ENCODE peak calls at places on chromosome 10, in four cellular contexts. X, N, V and G are unnamed samples.

GRCh38 chr10:43251664-43252165 is 15.2 kb downstream of the RASGEF1A start:
- DNase-seq in X (no peak), V (no peak), N (no peak), G (peak)

GRCh38 chr10:53646525-53646924 is 873.9 kb upstream of the MBL2 start:
- DNase-seq in X (no peak), N (peak), V (no peak), G (no peak)

GRCh38 chr10:33476757-33477273 is 142.3 kb upstream of the NRP1 start:
- DNase-seq in X (no peak), N (no peak), V (no peak), G (no peak)

GRCh38 chr10:114284346-114285071 is 45.5 kb downstream of the VWA2 start:
- DNase-seq in V (no peak), N (no peak), X (no peak), G (peak)

GRCh38 chr10:36578306-36578705 is 547.1 kb upstream of the ANKRD30A start:
- DNase-seq in X (peak), N (peak), V (peak), G (no peak)

GRCh38 chr10:97531401-97531985 is 32.8 kb downstream of the UBTD1 start:
- DNase-seq in X (peak), V (peak), N (no peak), G (peak)

GRCh38 chr10:98170249-98171117 is 36.0 kb downstream of the R3HCC1L start:
- DNase-seq in X (peak), N (peak), V (peak), G (no peak)

GRCh38 chr10:49542353-49542752 is 3.4 kb upstream of the ERCC6 start:
- DNase-seq in V (no peak), N (no peak), X (no peak), G (no peak)

GRCh38 chr10:110723224-110723891 is 79.2 kb downstream of the RBM20 start:
- DNase-seq in X (no peak), N (no peak), V (no peak), G (no peak)

GRCh38 chr10:75043256-75044121 is 68.0 kb upstream of the SAMD8 start:
- DNase-seq in V (no peak), N (no peak), X (no peak), G (no peak)

GRCh38 chr10:122326806-122327205 is 47.7 kb upstream of the PLEKHA1 start:
- DNase-seq in V (no peak), X (no peak), N (no peak), G (no peak)

GRCh38 chr10:132027423-132027983 is 38.2 kb upstream of the JAKMIP3 start:
- DNase-seq in N (peak), V (no peak), X (peak), G (no peak)

GRCh38 chr10:117168135-117168674 is 29.1 kb upstream of the KCNK18 start:
- DNase-seq in V (no peak), N (no peak), X (no peak), G (no peak)

GRCh38 chr10:94496646-94497045 is 48.9 kb upstream of the HELLS start:
- DNase-seq in X (no peak), V (no peak), N (no peak), G (no peak)

GRCh38 chr10:11547111-11547625 is 64.3 kb downstream of the USP6NL start:
- DNase-seq in V (peak), N (no peak), X (peak), G (no peak)

GRCh38 chr10:32187686-32188085 is 131.5 kb upstream of the KIF5B start:
- DNase-seq in V (no peak), X (no peak), N (no peak), G (no peak)

GRCh38 chr10:9745158-9745557 is 1272.5 kb upstream of the CELF2 start:
- DNase-seq in X (no peak), V (no peak), N (no peak), G (no peak)

GRCh38 chr10:127115086-127115485 is 81.3 kb downstream of the INSYN2A start:
- DNase-seq in V (no peak), N (no peak), X (no peak), G (no peak)

GRCh38 chr10:30036811-30037210 is 22.6 kb downstream of the JCAD start:
- DNase-seq in V (no peak), X (no peak), N (no peak), G (no peak)

GRCh38 chr10:126373982-126374381 is 14.3 kb downstream of the ADAM12 start:
- DNase-seq in V (peak), X (peak), N (no peak), G (no peak)

GRCh38 chr10:16392661-16393060 is 44.1 kb upstream of the PTER start:
- DNase-seq in N (no peak), X (no peak), V (no peak), G (no peak)

GRCh38 chr10:71865561-71866041 is 14.6 kb upstream of the PSAP start:
- DNase-seq in X (no peak), V (no peak), N (no peak), G (peak)

GRCh38 chr10:44854693-44855350 is 56.3 kb upstream of the TMEM72 start:
- DNase-seq in X (no peak), V (no peak), N (no peak), G (no peak)

GRCh38 chr10:44859546-44860285 is 51.4 kb upstream of the TMEM72 start:
- DNase-seq in N (no peak), X (no peak), V (no peak), G (no peak)

GRCh38 chr10:44858988-44859387 is 52.1 kb upstream of the TMEM72 start:
- DNase-seq in N (no peak), V (no peak), X (no peak), G (no peak)

GRCh38 chr10:44858017-44858371 is 53.1 kb upstream of the TMEM72 start:
- DNase-seq in X (no peak), N (no peak), V (no peak), G (no peak)

DNA sequence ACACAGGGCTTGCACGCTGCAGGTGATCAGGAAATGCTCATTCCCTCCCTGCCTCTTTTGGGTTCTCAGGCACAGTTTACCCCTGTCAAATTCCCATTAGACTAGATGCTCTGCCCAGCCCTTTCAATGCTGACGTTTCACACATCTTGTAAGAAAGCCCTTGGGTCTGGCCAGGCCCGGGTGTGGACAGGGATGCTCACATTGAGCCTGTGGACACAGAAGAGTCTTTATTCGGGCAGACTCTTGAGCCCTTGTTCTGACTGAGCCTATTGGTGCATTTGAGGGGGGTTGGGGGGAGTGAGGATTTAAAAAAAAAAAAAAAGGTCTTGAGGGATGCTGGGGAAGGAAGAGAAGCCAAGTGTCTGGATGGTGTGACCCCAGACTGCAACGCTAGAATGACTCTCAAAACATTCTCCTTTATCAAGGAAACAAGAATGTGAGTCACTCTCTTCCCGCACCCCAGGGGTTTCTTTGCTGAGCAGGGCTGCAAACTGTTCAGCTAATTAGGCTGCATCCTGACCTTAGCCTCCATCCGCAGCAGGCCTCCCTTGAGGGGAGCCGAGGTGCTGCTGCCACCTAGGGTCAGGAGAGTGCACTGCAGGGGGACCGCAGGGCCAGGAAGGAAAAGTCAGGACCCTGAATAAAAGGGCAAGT is 53.6 kb upstream of the TMEM72 start:
- DNase-seq in N (peak), X (peak), V (peak), G (no peak)
- TF ChIP-seq CTCF in N (peak), X (peak), V (peak), G (peak)

GRCh38 chr10:124533266-124533665 is 71.6 kb downstream of the LHPP start:
- DNase-seq in V (no peak), N (no peak), X (no peak), G (no peak)

GRCh38 chr10:124530816-124531215 is 69.2 kb downstream of the LHPP start:
- DNase-seq in V (no peak), X (no peak), N (no peak), G (no peak)

GRCh38 chr10:124532788-124533187 is 71.2 kb downstream of the LHPP start:
- DNase-seq in V (no peak), N (no peak), X (no peak), G (no peak)

GRCh38 chr10:124530215-124530665 is 68.6 kb downstream of the LHPP start:
- DNase-seq in V (peak), X (peak), N (peak), G (peak)

DNA sequence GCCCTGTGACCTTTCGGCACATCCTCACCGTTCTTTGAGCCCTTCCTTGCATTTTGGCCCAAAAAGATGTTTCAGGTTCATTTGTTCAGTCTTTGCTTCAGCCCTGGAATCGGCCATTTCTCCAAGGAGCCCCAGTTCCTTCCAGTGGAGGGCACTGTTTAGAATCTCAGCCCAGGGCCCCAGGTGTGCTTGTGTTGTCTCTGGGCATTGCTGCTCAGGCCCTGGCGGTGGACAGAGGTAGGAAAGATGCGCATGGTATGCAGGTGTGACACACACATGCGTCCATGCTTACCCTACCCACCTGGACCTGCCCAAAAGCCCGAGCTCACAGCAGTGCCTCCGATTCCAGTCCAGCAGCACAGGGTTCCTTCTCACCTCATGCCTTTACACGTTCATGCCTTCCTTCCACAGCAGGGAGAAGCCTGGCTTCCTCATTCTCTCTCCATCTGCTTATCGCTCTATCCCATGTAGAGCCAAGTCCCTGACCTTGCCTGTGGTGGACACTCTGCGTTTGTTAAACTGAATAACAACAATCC is 70.6 kb downstream of the LHPP start:
- DNase-seq in V (no peak), N (no peak), X (no peak), G (no peak)
- TF ChIP-seq CTCF in V (peak), N (peak), X (peak), G (peak)

DNA sequence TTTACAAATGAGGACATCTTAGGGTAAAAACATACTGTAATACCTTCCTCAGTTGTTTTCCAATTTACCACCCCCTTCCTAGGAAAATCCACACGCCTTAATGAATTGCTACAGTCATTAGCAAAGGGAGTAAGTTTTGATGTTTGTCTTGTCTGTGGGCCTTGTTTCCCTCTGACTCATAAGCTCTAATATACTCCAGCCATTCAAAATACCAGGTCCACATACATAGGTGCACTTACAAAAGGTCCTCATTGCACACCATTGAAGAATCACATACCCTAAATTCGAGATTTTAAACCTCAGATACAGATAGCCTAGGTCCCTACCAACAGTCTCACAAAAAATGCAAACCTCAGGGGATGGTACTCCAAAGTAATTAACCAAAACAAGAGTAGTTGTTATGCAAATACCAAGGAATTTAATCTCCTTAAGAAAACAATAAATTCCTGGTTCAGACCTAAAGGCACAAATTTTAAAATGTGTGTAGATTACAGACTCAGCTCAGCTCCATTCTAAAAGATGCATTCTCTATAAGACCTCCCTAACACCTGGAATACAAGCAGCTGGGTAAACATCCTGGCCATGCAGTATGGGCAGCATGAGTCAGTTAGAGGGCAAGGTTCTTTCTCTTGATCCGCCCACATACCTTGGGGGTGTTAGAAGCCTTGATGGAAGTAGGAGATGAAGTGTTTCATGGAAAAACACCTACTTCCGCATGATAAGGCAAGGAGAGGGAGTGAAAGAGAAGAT is 3.0 kb upstream of the LIPK start:
- DNase-seq in N (peak), V (peak), X (no peak), G (no peak)
- TF ChIP-seq CTCF in N (no peak), V (no peak), X (no peak), G (no peak)

GRCh38 chr10:797179-797578 is 107.7 kb upstream of the DIP2C start:
- DNase-seq in V (no peak), X (no peak), N (no peak), G (no peak)

GRCh38 chr10:792792-793100 is 103.3 kb upstream of the DIP2C start:
- DNase-seq in V (peak), N (peak), X (peak), G (no peak)

GRCh38 chr10:796233-796632 is 106.8 kb upstream of the DIP2C start:
- DNase-seq in V (no peak), X (no peak), N (no peak), G (no peak)

GRCh38 chr10:792083-792791 is 102.8 kb upstream of the DIP2C start:
- DNase-seq in X (no peak), N (no peak), V (no peak), G (peak)

GRCh38 chr10:794382-794956 is 105.0 kb upstream of the DIP2C start:
- DNase-seq in X (no peak), N (no peak), V (peak), G (no peak)
- TF ChIP-seq CTCF in X (peak), N (peak), V (peak), G (peak)

GRCh38 chr10:34962866-34963265 is 127.3 kb downstream of the CUL2 start:
- DNase-seq in X (no peak), N (no peak), V (no peak), G (no peak)

GRCh38 chr10:34959786-34960185 is 130.4 kb downstream of the CUL2 start:
- DNase-seq in X (no peak), V (no peak), N (no peak), G (no peak)

GRCh38 chr10:34964166-34964800 is 125.9 kb downstream of the CUL2 start:
- DNase-seq in N (no peak), X (no peak), V (no peak), G (no peak)

GRCh38 chr10:34959321-34959720 is 130.8 kb downstream of the CUL2 start:
- DNase-seq in X (no peak), N (no peak), V (no peak), G (no peak)

GRCh38 chr10:34960983-34961382 is 129.2 kb downstream of the CUL2 start:
- DNase-seq in N (no peak), V (peak), X (no peak), G (no peak)
- TF ChIP-seq CTCF in N (peak), V (peak), X (peak), G (peak)

DNA sequence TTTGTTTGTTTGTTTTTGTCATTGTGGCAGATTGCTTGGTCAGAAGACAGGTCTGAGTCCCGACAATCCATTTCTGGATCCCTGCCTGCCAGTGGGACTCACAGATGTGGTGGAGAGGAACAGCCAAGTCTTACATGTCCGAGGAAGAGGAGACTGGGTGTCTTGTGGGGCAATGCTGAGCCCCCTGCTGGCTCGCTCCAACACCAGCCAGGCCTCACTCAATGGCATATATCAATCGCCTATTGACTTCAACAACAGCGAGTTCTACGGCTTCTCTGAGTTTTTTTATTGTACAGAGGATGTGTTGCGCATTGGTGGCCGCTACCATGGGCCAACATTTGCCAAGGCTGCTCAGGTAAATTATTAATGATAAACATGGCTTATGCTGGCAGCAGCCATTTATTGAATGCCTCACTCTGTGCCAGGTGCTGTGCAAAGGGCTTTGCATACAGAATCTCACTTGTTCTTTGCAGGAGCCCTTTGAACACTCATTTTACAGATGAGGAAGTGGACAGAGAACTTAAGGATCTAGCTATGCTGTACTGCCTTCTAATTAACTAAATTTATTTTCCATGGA is 33.3 kb downstream of the COX15 start:
- DNase-seq in V (no peak), N (no peak), X (no peak), G (no peak)
- TF ChIP-seq CTCF in V (no peak), N (peak), X (peak), G (peak)

GRCh38 chr10:4543943-4544540 is 282.0 kb upstream of the AKR1E2 start:
- DNase-seq in N (no peak), V (no peak), X (no peak), G (no peak)

GRCh38 chr10:4545077-4545476 is 280.9 kb upstream of the AKR1E2 start:
- DNase-seq in N (no peak), V (no peak), X (no peak), G (no peak)

GRCh38 chr10:4546931-4547330 is 279.1 kb upstream of the AKR1E2 start:
- DNase-seq in N (no peak), X (no peak), V (no peak), G (no peak)

GRCh38 chr10:4546500-4546899 is 279.5 kb upstream of the AKR1E2 start:
- DNase-seq in N (peak), X (peak), V (peak), G (no peak)

DNA sequence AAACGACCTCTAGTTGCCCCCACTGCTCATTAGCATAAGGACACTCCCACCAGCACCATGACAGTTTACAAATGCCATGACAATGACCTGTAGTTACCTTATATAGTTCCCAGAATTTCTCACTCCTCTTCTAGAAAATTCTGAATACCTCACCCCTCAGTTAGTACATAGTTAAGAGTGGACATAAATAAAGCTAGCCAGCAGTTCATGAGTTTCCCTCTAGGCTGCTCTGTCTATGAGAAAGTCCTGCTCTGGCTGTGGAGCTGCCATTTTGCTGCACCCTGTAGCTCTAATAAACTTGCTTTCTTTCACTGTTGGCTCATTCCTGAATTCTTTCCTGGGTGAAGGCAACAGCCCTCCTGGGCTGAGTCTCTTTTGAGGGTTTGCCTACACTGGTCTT is 276.8 kb upstream of the AKR1E2 start:
- DNase-seq in V (no peak), N (no peak), X (no peak), G (no peak)
- TF ChIP-seq CTCF in V (no peak), N (no peak), X (no peak), G (no peak)

GRCh38 chr10:87612107-87612506 is 47.6 kb upstream of the PAPSS2 start:
- DNase-seq in N (no peak), X (no peak), V (no peak), G (no peak)
- TF ChIP-seq CTCF in N (no peak), X (no peak), V (no peak), G (no peak)

GRCh38 chr10:4344544-4344994 is 481.4 kb upstream of the AKR1E2 start:
- DNase-seq in N (peak), V (peak), X (peak), G (no peak)
- TF ChIP-seq CTCF in N (peak), V (peak), X (peak), G (peak)